ENCODE peak calls at places on chromosomes 6 and 20, in four cellular contexts. O, A, F and M are unnamed samples.
A peak's percentile ranks its signal among the peaks of the same experiment; 100 is the strongest.

GRCh38 chr20:38893056-38893455 is 33.2 kb upstream of the FAM83D start:
- DNase-seq in F (no peak), A (no peak), O (peak; percentile 25), M (no peak)

GRCh38 chr20:45752747-45753146 is 30.6 kb downstream of the SPINT4 start:
- DNase-seq in F (no peak), A (no peak), O (peak; percentile 33), M (no peak)

GRCh38 chr6:56361812-56362211 is 114.4 kb upstream of the COL21A1 start:
- DNase-seq in F (no peak), A (no peak), O (no peak), M (no peak)

GRCh38 chr6:41073968-41074691 is 1.4 kb downstream of the NFYA start:
- DNase-seq in F (no peak), A (no peak), O (peak; percentile 27), M (no peak)

GRCh38 chr20:18157102-18157501 is 19.4 kb downstream of the KAT14 start:
- DNase-seq in F (no peak), O (no peak), A (no peak), M (no peak)

GRCh38 chr6:144008501-144009245 is 614 bp upstream of the PLAGL1 start:
- DNase-seq in O (no peak), A (no peak), F (no peak), M (no peak)

GRCh38 chr6:27472182-27472616 is 706 bp downstream of the ZNF184 start:
- DNase-seq in F (peak; percentile 67), A (peak; percentile 50), O (peak; percentile 68), M (no peak)

GRCh38 chr6:137995371-137995770 is 111.8 kb downstream of the PERP start:
- DNase-seq in A (no peak), F (no peak), O (no peak), M (no peak)

GRCh38 chr20:40414843-40415615 is 274.0 kb downstream of the MAFB start:
- DNase-seq in A (no peak), O (no peak), F (no peak), M (no peak)

GRCh38 chr6:43278524-43279078 is 19.5 kb upstream of the SLC22A7 start:
- DNase-seq in F (no peak), O (no peak), A (no peak), M (no peak)

GRCh38 chr6:44976677-44977405 is 351.3 kb upstream of the RUNX2 start:
- DNase-seq in F (no peak), O (peak; percentile 43), A (no peak), M (no peak)

GRCh38 chr20:53940883-53941546 is 129.4 kb downstream of the BCAS1 start:
- DNase-seq in F (no peak), O (peak; percentile 56), A (no peak), M (no peak)

GRCh38 chr6:12149944-12150510 is 137.9 kb downstream of the HIVEP1 start:
- DNase-seq in O (no peak), F (no peak), A (no peak), M (no peak)